ENCODE peak calls at places on chromosome 9, in seven cellular contexts. K, E, R, W, T, J and Y are unnamed samples.

GRCh38 chr9:100473271-100474081 is 527 bp downstream of the TMEFF1 start:
- DNase-seq in J (no peak), T (peak), E (peak), R (no peak), W (peak), K (no peak), Y (peak)

GRCh38 chr9:99966001-99966400 is 59.5 kb downstream of the STX17 start:
- DNase-seq in J (no peak), K (no peak), W (no peak), R (no peak), E (no peak), T (no peak), Y (no peak)

GRCh38 chr9:114371986-114372917 is 15.5 kb downstream of the AKNA start:
- DNase-seq in T (peak), E (peak), K (no peak), J (no peak), W (no peak), R (no peak), Y (no peak)

GRCh38 chr9:124290053-124290581 is 32.4 kb downstream of the NEK6 start:
- DNase-seq in W (no peak), K (no peak), E (no peak), R (no peak), J (no peak), T (no peak), Y (no peak)

GRCh38 chr9:73125651-73126050 is 26.0 kb upstream of the ANXA1 start:
- DNase-seq in J (no peak), T (no peak), E (no peak), K (no peak), R (no peak), W (no peak), Y (no peak)

GRCh38 chr9:115941561-115942315 is 211.9 kb upstream of the PAPPA start:
- DNase-seq in T (no peak), K (no peak), E (no peak), W (no peak), J (no peak), R (no peak), Y (no peak)

GRCh38 chr9:116391306-116391900 is 237.8 kb downstream of the PAPPA start:
- DNase-seq in J (no peak), R (no peak), K (no peak), T (no peak), W (no peak), E (no peak), Y (no peak)

GRCh38 chr9:92558612-92559374 is 23.0 kb upstream of the ECM2 start:
- DNase-seq in T (no peak), K (no peak), W (no peak), J (no peak), E (no peak), R (no peak), Y (no peak)

GRCh38 chr9:117704024-117704575 is at the start of gene TLR4:
- DNase-seq in K (no peak), T (peak), J (no peak), W (no peak), E (no peak), R (peak), Y (peak)

GRCh38 chr9:93594041-93594756 is 17.8 kb downstream of the PHF2 start:
- DNase-seq in J (no peak), K (no peak), W (peak), T (no peak), E (no peak), R (no peak), Y (peak)

GRCh38 chr9:130681769-130682489 is 11.7 kb upstream of the EXOSC2 start:
- DNase-seq in W (no peak), R (no peak), J (no peak), E (no peak), T (peak), K (no peak), Y (peak)

GRCh38 chr9:4489919-4490704 is at the start of gene SLC1A1:
- DNase-seq in T (peak), R (peak), E (peak), K (peak), W (no peak), J (no peak), Y (peak)

GRCh38 chr9:129816501-129817435 is 7.2 kb downstream of the TOR1A start:
- DNase-seq in E (no peak), K (no peak), W (no peak), T (no peak), J (no peak), R (no peak), Y (no peak)

GRCh38 chr9:33110686-33111085 is 34.2 kb upstream of the SMU1 start:
- DNase-seq in W (no peak), R (no peak), E (no peak), T (no peak), J (no peak), K (no peak), Y (no peak)

GRCh38 chr9:87381746-87382145 is 115.9 kb upstream of the DAPK1 start:
- DNase-seq in E (no peak), K (no peak), R (no peak), J (no peak), T (no peak), W (no peak), Y (no peak)

GRCh38 chr9:18253950-18254349 is 220.0 kb upstream of the ADAMTSL1 start:
- DNase-seq in T (no peak), R (no peak), W (no peak), E (no peak), J (no peak), K (no peak), Y (no peak)

GRCh38 chr9:79657891-79658290 is 86.1 kb downstream of the TLE4 start:
- DNase-seq in R (no peak), J (no peak), K (no peak), W (no peak), T (no peak), E (no peak), Y (no peak)

GRCh38 chr9:134585746-134586706 is 55.6 kb upstream of the COL5A1 start:
- DNase-seq in K (no peak), T (no peak), W (no peak), R (no peak), J (no peak), E (no peak), Y (no peak)

GRCh38 chr9:129624168-129624759 is 1.7 kb upstream of the NTMT1 start:
- DNase-seq in R (no peak), K (peak), J (peak), W (peak), E (peak), T (peak), Y (peak)

GRCh38 chr9:127039492-127039891 is 82.9 kb downstream of the ANGPTL2 start:
- DNase-seq in W (no peak), R (no peak), T (no peak), E (no peak), K (no peak), J (no peak), Y (no peak)

GRCh38 chr9:130927995-130928900 is 10.8 kb downstream of the FIBCD1 start:
- DNase-seq in R (peak), T (peak), K (peak), J (peak), E (peak), W (peak), Y (no peak)

GRCh38 chr9:129836342-129837007 is 1.2 kb downstream of the USP20 start:
- DNase-seq in R (no peak), J (no peak), T (no peak), K (no peak), W (no peak), E (no peak), Y (peak)

GRCh38 chr9:73775757-73776156 is 624.1 kb downstream of the ANXA1 start:
- DNase-seq in K (no peak), T (no peak), J (no peak), W (no peak), E (no peak), R (no peak), Y (no peak)

GRCh38 chr9:15543033-15543791 is 9.6 kb upstream of the CCDC171 start:
- DNase-seq in T (no peak), R (no peak), K (no peak), W (no peak), E (no peak), J (no peak), Y (no peak)

GRCh38 chr9:38090170-38090569 is 21.1 kb upstream of the SHB start:
- DNase-seq in R (no peak), W (no peak), E (no peak), T (no peak), J (no peak), K (no peak), Y (no peak)

GRCh38 chr9:89969156-89969566 is 364.3 kb downstream of the GADD45G start:
- DNase-seq in T (no peak), R (no peak), W (no peak), K (no peak), J (peak), E (no peak), Y (no peak)

GRCh38 chr9:131361202-131361833 is 32.6 kb upstream of the PRRC2B start:
- DNase-seq in K (no peak), T (peak), J (no peak), R (no peak), W (peak), E (no peak), Y (no peak)

GRCh38 chr9:127987103-127987614 is 6.4 kb upstream of the EEIG1 start:
- DNase-seq in E (no peak), W (no peak), J (peak), R (no peak), K (no peak), T (no peak), Y (no peak)

GRCh38 chr9:83714316-83714715 is 6.6 kb upstream of the UBQLN1 start:
- DNase-seq in K (no peak), T (peak), W (peak), J (no peak), R (no peak), E (no peak), Y (no peak)

DNA sequence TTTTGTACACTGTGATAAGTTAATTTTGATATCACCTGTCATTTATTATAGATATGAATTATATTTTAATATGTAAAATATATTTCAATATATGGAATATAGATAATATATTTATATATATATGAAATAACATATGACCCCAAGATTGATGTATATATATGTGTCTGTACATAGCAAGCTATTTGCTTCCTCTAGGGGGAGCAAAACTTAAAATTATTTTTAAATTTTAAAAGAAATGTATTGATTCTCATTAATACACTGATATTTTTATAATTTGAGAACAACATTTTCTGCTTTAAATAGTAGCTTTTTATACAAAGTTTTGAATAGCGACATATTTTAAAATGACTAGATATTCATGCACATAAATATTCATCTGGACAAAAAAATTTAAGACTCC is 272.0 kb downstream of the DMRTA1 start:
- DNase-seq in K (no peak), T (no peak), E (no peak), J (no peak), W (no peak), R (no peak), Y (peak)
- TF ChIP-seq POLR2AphosphoS5 in K (no peak), T (no peak), E (no peak), J (no peak), W (no peak), R (no peak), Y (no peak)

DNA sequence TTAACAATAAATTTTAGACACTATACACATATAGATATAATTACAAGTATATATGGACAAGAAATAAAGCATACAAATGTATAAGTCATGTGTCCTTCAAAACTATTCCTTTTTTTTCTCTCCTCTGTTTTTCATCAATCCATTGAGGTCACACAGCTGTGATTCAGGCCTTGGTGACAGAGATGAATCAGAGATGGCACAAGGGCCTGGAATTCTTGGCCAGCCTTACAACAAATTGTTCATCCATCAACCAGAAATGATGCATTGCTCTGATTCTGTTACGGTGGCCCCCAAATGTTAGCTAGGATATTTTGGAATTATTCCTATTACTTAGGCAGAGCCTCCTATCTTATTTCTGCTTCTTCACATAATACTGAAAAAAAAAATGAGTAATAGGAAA is 108.7 kb upstream of the MPDZ start:
- DNase-seq in J (no peak), W (no peak), T (no peak), K (no peak), E (no peak), R (no peak), Y (no peak)
- H3K4me2 ChIP-seq in J (no peak), W (no peak), T (no peak), K (no peak), E (no peak), R (no peak), Y (no peak)

GRCh38 chr9:125648294-125648693 is 58.7 kb downstream of the MAPKAP1 start:
- DNase-seq in W (no peak), J (no peak), R (no peak), T (peak), K (no peak), E (no peak), Y (no peak)
- TF ChIP-seq POLR2AphosphoS5 in W (no peak), J (no peak), R (no peak), T (no peak), K (no peak), E (no peak), Y (no peak)

GRCh38 chr9:111853450-111853827 is 43.2 kb upstream of the UGCG start:
- DNase-seq in K (no peak), J (no peak), T (no peak), E (no peak), R (no peak), W (no peak), Y (no peak)
- H3K4me2 ChIP-seq in K (no peak), J (no peak), T (no peak), E (no peak), R (no peak), W (no peak), Y (no peak)

DNA sequence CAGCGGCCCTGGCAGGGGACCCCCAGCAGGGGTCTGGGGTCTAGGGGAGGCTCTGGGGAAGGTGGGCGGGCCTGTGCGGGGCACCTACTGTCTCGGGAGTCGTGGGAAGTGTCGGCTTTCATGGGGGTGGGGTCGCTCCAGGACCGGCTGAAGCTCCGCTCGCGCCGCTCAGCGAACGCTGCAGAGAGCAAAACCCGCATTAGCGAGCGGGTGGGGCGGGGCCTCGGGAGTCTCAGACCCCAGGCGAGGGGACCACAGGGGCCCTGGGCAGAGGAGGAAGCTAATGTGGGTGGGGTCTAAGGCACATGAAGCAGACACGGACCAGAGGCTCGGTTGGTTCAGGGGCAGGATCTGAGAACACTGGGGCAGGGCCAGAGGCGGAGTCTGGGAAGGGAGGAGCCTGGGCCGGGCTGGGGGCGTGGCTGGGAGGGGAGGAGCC is 5.5 kb downstream of the NSMF start:
- DNase-seq in R (no peak), J (peak), K (no peak), T (peak), E (peak), W (peak), Y (peak)
- TF ChIP-seq POLR2AphosphoS5 in R (no peak), J (no peak), K (no peak), T (no peak), E (no peak), W (peak), Y (no peak)

DNA sequence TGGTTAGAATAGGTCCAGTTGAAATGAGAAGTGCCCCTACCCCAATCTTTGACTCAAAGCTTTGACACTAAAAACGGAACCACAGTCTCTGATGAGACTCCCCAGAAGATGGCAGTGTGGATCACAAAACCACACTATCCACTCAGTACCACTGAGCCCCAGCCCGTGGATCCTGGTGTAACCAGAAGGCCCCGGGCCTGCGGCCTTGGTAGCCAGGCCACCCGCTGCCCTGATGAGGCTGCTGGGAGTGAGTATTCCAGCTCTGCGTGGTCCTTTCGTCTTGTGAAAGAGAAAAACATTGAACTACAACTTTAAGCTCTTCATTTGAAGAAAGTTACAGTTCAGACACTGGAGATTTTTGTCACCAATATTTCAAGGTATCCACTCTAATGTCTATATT is 42.2 kb upstream of the FBP1 start:
- DNase-seq in R (peak), E (peak), J (peak), W (peak), T (peak), K (peak), Y (peak)
- H3K4me2 ChIP-seq in R (no peak), E (no peak), J (peak), W (no peak), T (no peak), K (no peak), Y (no peak)

DNA sequence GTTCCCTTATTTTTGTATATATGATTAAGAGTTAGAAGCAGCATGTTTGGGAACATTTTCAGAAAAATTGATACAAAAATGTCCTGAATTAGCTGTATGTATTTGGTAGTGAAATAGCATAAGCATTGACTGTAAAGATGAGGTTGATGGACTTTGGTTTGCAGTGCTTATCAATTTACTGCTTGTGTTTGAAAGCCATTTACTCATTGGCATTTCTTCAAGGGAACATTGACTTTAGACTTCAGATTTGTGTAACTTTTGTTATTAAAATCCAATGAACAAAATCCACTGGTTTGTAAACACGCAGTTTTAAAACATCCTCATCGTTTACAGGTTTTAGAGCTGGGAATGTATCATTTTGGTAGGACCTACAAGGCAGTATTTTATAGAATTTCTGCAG is 61.3 kb downstream of the KDM4C start:
- DNase-seq in R (no peak), K (no peak), J (peak), W (no peak), T (no peak), E (no peak), Y (no peak)
- TF ChIP-seq POLR2AphosphoS5 in R (no peak), K (no peak), J (no peak), W (no peak), T (no peak), E (no peak), Y (no peak)

DNA sequence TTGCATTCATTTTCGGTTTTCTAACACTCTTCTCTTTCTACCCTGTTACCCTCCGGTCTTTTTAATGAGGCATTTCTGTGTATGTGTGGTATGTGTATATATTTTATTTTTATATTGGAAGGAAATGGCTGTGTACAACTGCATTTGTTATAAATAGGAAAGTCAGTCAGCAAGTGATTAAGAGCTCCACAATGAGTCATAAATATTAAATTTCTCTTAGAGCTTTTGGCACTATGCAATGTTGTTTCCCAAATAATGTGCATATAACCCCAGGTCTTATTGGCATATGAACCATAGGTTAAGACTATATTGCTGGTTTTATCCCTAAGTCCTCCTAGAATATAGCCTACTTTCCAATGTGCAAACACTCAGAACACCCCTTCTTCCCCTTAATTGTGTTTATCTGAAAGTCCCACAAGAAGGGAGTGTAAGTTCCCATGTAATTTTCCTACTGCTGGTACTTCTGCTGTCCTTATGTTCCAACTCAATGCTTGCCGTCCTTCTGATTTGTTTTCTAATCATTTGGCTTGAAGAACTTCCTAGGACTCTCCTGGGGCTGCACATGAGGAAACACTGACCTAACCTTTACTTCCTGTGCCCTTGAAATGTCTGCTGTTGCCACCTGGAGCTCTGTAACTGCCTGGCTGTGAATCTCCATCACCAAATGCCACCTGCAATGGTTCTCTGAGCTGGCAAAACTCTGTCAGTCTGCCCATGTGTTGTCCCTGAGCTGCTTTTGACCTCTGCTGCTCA is 65.5 kb upstream of the PCSK5 start:
- DNase-seq in T (peak), E (no peak), K (no peak), J (no peak), R (no peak), W (no peak), Y (no peak)
- H3K4me2 ChIP-seq in T (no peak), E (no peak), K (no peak), J (no peak), R (no peak), W (no peak), Y (no peak)

GRCh38 chr9:137083418-137084004 is 3.3 kb upstream of the MAN1B1 start:
- DNase-seq in R (peak), K (peak), E (no peak), T (peak), W (peak), J (peak), Y (no peak)
- TF ChIP-seq POLR2AphosphoS5 in R (no peak), K (peak), E (peak), T (peak), W (no peak), J (no peak), Y (no peak)

GRCh38 chr9:133452562-133452961 is 7.2 kb upstream of the CACFD1 start:
- DNase-seq in J (no peak), E (no peak), W (no peak), K (no peak), T (no peak), R (no peak), Y (no peak)

GRCh38 chr9:133454325-133454724 is 5.5 kb upstream of the CACFD1 start:
- DNase-seq in J (no peak), R (no peak), T (no peak), W (no peak), K (no peak), E (no peak), Y (no peak)

GRCh38 chr9:133454943-133455673 is 4.7 kb upstream of the CACFD1 start:
- DNase-seq in E (no peak), W (no peak), J (no peak), K (no peak), R (no peak), T (no peak), Y (no peak)

GRCh38 chr9:133455936-133456335 is 3.8 kb upstream of the CACFD1 start:
- DNase-seq in W (no peak), T (no peak), R (no peak), J (no peak), K (no peak), E (no peak), Y (no peak)

DNA sequence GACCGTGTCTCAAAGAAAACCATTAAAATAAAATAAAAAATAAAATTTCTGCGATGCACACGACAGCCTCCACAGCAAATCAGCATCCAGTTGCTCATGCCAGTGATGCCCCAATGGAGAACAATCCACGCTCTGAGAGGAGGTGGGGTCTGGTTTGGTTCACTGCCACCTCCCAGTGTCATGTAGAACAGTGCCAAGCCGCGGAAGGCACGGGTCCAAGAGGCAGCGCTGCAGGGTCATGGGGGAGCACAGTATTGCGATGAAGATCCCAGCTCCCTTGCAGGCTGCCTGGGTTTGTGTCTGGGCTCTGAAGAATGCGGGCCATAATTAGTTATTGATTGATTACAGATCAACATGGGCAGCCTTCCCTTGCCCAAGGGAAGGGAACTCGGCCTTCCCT is 6.1 kb upstream of the CACFD1 start:
- DNase-seq in J (no peak), W (no peak), K (no peak), R (no peak), E (no peak), T (no peak), Y (no peak)
- H3K4me2 ChIP-seq in J (no peak), W (no peak), K (no peak), R (no peak), E (no peak), T (no peak), Y (no peak)